ENCODE peak calls at places on chromosomes 7 and 10, in ten cellular contexts. E is OCI-LY7, A is heart right ventricle, V is HepG2, U is heart left ventricle, H is cardiac muscle cell, O is transverse colon, S is GM20000, R is breast epithelium, B is hepatocyte. W is an unnamed sample.

GRCh38 chr10:122181901-122182799 is 88.9 kb upstream of the BTBD16 start:
- DNase-seq in S (no peak), R (no peak), O (no peak), B (no peak), E (no peak), U (no peak), V (no peak), H (peak), A (no peak), W (no peak)

GRCh38 chr10:100350914-100351485 is 4.0 kb downstream of the SCD start:
- DNase-seq in R (no peak), A (no peak), U (no peak), O (no peak), V (no peak), S (no peak), E (no peak), H (no peak), B (no peak), W (no peak)

GRCh38 chr10:71294091-71294561 is 24.9 kb upstream of the SLC29A3 start:
- DNase-seq in E (no peak), H (no peak), V (no peak), A (no peak), B (no peak), U (no peak), R (peak), O (no peak), S (no peak), W (no peak)

GRCh38 chr7:121278120-121279021 is 50.4 kb upstream of the WNT16 start:
- DNase-seq in R (no peak), V (no peak), S (peak), A (no peak), O (no peak), H (peak), B (no peak), U (no peak), E (no peak), W (peak)

GRCh38 chr7:143878884-143879283 is 23.1 kb downstream of the TCAF1 start:
- DNase-seq in A (no peak), H (no peak), R (no peak), O (no peak), V (no peak), B (no peak), U (no peak), S (no peak), E (no peak), W (no peak)

GRCh38 chr7:75966209-75966961 is 28.0 kb downstream of the TMEM120A start:
- DNase-seq in E (no peak), H (peak), A (peak), V (no peak), B (peak), S (no peak), R (peak), O (no peak), U (no peak), W (no peak)

GRCh38 chr7:144384071-144384470 is 19.4 kb downstream of the NOBOX start:
- DNase-seq in V (peak), E (no peak), R (no peak), U (no peak), B (peak), S (no peak), O (peak), H (peak), A (no peak), W (no peak)

GRCh38 chr7:30879139-30880089 is 32.2 kb upstream of the AQP1 start:
- DNase-seq in B (no peak), O (no peak), R (no peak), S (no peak), U (no peak), E (no peak), A (no peak), H (no peak), V (no peak), W (no peak)

GRCh38 chr10:95221124-95221523 is 27.1 kb downstream of the ACSM6 start:
- DNase-seq in U (no peak), S (no peak), H (no peak), A (no peak), O (no peak), B (no peak), E (no peak), V (peak), R (no peak), W (no peak)

GRCh38 chr7:22445140-22445722 is 54.8 kb downstream of the STEAP1B start:
- DNase-seq in A (peak), H (peak), V (no peak), S (peak), R (peak), B (no peak), U (peak), O (peak), E (peak), W (no peak)

GRCh38 chr10:4661572-4662255 is 164.3 kb upstream of the AKR1E2 start:
- DNase-seq in V (peak), E (no peak), O (peak), A (peak), S (no peak), B (peak), R (no peak), H (no peak), U (peak), W (no peak)
- TF ChIP-seq CTCF in V (no peak), E (no peak), O (no peak), A (no peak), S (no peak), B (no peak), R (no peak), H (no peak), U (no peak), W (no peak)

GRCh38 chr7:151432658-151433521 is 7.1 kb downstream of the CRYGN start:
- DNase-seq in H (no peak), U (no peak), R (no peak), V (no peak), O (no peak), A (no peak), S (peak), E (peak), B (no peak), W (peak)
- TF ChIP-seq CTCF in H (peak), U (no peak), R (no peak), V (no peak), O (no peak), A (no peak), S (no peak), E (peak), B (no peak), W (peak)

GRCh38 chr7:100157334-100158228 is 942 bp downstream of the TRAPPC14 start:
- DNase-seq in S (peak), V (peak), U (no peak), H (peak), E (peak), O (peak), A (no peak), B (peak), R (no peak), W (peak)
- TF ChIP-seq CTCF in S (no peak), V (peak), U (no peak), H (peak), E (peak), O (no peak), A (no peak), B (peak), R (no peak), W (no peak)

GRCh38 chr10:103576862-103577261 is 83.4 kb downstream of the NEURL1 start:
- DNase-seq in R (no peak), H (no peak), V (peak), E (no peak), U (no peak), S (no peak), B (no peak), O (no peak), A (no peak), W (no peak)

GRCh38 chr10:103572597-103573321 is 79.3 kb downstream of the NEURL1 start:
- DNase-seq in S (no peak), B (no peak), O (no peak), H (no peak), E (no peak), V (no peak), R (no peak), A (no peak), U (no peak), W (no peak)

GRCh38 chr10:103576076-103576471 is 82.6 kb downstream of the NEURL1 start:
- DNase-seq in E (no peak), H (no peak), O (no peak), B (no peak), R (no peak), A (no peak), S (no peak), V (no peak), U (no peak), W (no peak)

GRCh38 chr10:103574116-103575061 is 80.9 kb downstream of the NEURL1 start:
- DNase-seq in U (no peak), O (no peak), E (no peak), S (no peak), V (no peak), H (peak), A (no peak), R (no peak), B (no peak), W (no peak)

GRCh38 chr10:103575416-103576075 is 82.0 kb downstream of the NEURL1 start:
- DNase-seq in V (no peak), B (no peak), E (no peak), O (no peak), H (no peak), S (no peak), R (no peak), U (no peak), A (no peak), W (no peak)
- TF ChIP-seq CTCF in V (no peak), B (no peak), E (no peak), O (no peak), H (no peak), S (no peak), R (no peak), U (no peak), A (no peak), W (no peak)

GRCh38 chr7:6293202-6293601 is 20.8 kb upstream of the CYTH3 start:
- DNase-seq in H (no peak), S (no peak), E (no peak), V (no peak), O (no peak), U (no peak), B (no peak), A (no peak), R (no peak), W (no peak)
- TF ChIP-seq CTCF in H (no peak), S (no peak), E (no peak), V (no peak), O (no peak), U (no peak), B (no peak), A (no peak), R (no peak), W (no peak)